ENCODE peak calls at places on chromosomes 13 and 19, in six cellular contexts. A is CD8-positive, alpha-beta T cell; V is IMR-90; J is aorta; R is HCT116; N is MM.1S. L is an unnamed sample.

GRCh38 chr19:5530701-5531100 is 37.1 kb downstream of the TINCR start:
- DNase-seq in V (no peak), J (no peak), N (no peak), A (no peak), R (no peak), L (no peak)

GRCh38 chr13:42487221-42487620 is 86.7 kb upstream of the TNFSF11 start:
- DNase-seq in V (peak), J (no peak), A (no peak), N (no peak), R (no peak), L (no peak)

GRCh38 chr19:19860756-19861390 is 4.8 kb upstream of the ZNF253 start:
- DNase-seq in R (no peak), N (peak), J (no peak), V (no peak), A (peak), L (no peak)

GRCh38 chr19:58361900-58362271 is 665 bp downstream of the ZNF497 start:
- DNase-seq in A (peak), R (peak), J (peak), N (no peak), V (peak), L (no peak)

GRCh38 chr13:45238945-45239795 is 38.3 kb upstream of the KCTD4 start:
- DNase-seq in A (no peak), N (no peak), J (no peak), R (no peak), V (peak), L (no peak)

GRCh38 chr13:33123066-33123940 is 107.1 kb downstream of the KL start:
- DNase-seq in J (no peak), N (no peak), A (no peak), R (no peak), V (peak), L (no peak)

GRCh38 chr13:61777281-61777680 is 361.6 kb upstream of the PCDH20 start:
- DNase-seq in A (no peak), N (no peak), V (no peak), R (no peak), J (no peak), L (no peak)

GRCh38 chr13:91126806-91127205 is 220.7 kb upstream of the MIR17HG start:
- DNase-seq in J (no peak), V (no peak), R (no peak), A (no peak), N (no peak), L (no peak)

GRCh38 chr13:30477346-30478235 is 11.9 kb upstream of the HMGB1 start:
- DNase-seq in N (no peak), A (no peak), V (no peak), R (no peak), J (no peak), L (peak)

GRCh38 chr13:113977976-113978375 is 4.1 kb upstream of the C13orf46 start:
- DNase-seq in R (no peak), V (no peak), N (no peak), J (peak), A (no peak), L (no peak)

GRCh38 chr13:40590112-40590862 is 76.2 kb downstream of the FOXO1 start:
- DNase-seq in R (no peak), A (no peak), J (no peak), V (no peak), N (no peak), L (no peak)

GRCh38 chr19:40754611-40755247 is 3.7 kb downstream of the SNRPA start:
- DNase-seq in N (no peak), R (no peak), A (no peak), V (peak), J (no peak), L (no peak)

GRCh38 chr19:15293751-15294505 is 38.4 kb downstream of the BRD4 start:
- DNase-seq in J (no peak), V (peak), N (peak), A (no peak), R (no peak), L (no peak)

GRCh38 chr19:40274585-40275544 is 10.3 kb downstream of the AKT2 start:
- DNase-seq in R (no peak), J (peak), V (no peak), A (no peak), N (no peak), L (peak)

GRCh38 chr13:81171065-81171647 is 830.2 kb upstream of the SPRY2 start:
- DNase-seq in R (peak), J (no peak), V (no peak), A (no peak), N (peak), L (peak)

GRCh38 chr19:38842439-38843174 is 7.2 kb downstream of the HNRNPL start:
- DNase-seq in V (no peak), R (no peak), A (peak), J (no peak), N (no peak), L (peak)

GRCh38 chr13:23753523-23753922 is 135.7 kb downstream of the MIPEP start:
- DNase-seq in A (no peak), R (no peak), N (no peak), J (no peak), V (peak), L (no peak)

GRCh38 chr19:2488942-2489731 is 13.2 kb downstream of the GADD45B start:
- DNase-seq in A (no peak), J (peak), V (no peak), N (peak), R (no peak), L (peak)

GRCh38 chr13:30191491-30192100 is 115.8 kb downstream of the KATNAL1 start:
- DNase-seq in R (no peak), V (peak), A (no peak), N (no peak), J (no peak), L (no peak)

GRCh38 chr19:48249502-48250014 is 6.2 kb downstream of the CARD8 start:
- DNase-seq in V (no peak), R (no peak), J (no peak), N (peak), A (peak), L (peak)

GRCh38 chr19:43790587-43790986 is 9.8 kb upstream of the KCNN4 start:
- DNase-seq in J (peak), V (no peak), R (no peak), N (no peak), A (no peak), L (peak)
- H3K27ac ChIP-seq in J (no peak), V (no peak), R (no peak), N (no peak), A (no peak), L (no peak)

GRCh38 chr19:28841531-28841930 is 371.4 kb downstream of the UQCRFS1 start:
- DNase-seq in N (no peak), R (no peak), A (no peak), V (no peak), J (no peak), L (no peak)

GRCh38 chr19:28843771-28844492 is 369.0 kb downstream of the UQCRFS1 start:
- DNase-seq in N (no peak), R (no peak), V (no peak), J (no peak), A (no peak), L (no peak)

GRCh38 chr19:28839455-28839854 is 373.5 kb downstream of the UQCRFS1 start:
- DNase-seq in R (no peak), J (no peak), N (no peak), A (no peak), V (no peak), L (no peak)

GRCh38 chr19:28838909-28839308 is 374.0 kb downstream of the UQCRFS1 start:
- DNase-seq in R (no peak), N (no peak), A (no peak), J (no peak), V (no peak), L (no peak)

DNA sequence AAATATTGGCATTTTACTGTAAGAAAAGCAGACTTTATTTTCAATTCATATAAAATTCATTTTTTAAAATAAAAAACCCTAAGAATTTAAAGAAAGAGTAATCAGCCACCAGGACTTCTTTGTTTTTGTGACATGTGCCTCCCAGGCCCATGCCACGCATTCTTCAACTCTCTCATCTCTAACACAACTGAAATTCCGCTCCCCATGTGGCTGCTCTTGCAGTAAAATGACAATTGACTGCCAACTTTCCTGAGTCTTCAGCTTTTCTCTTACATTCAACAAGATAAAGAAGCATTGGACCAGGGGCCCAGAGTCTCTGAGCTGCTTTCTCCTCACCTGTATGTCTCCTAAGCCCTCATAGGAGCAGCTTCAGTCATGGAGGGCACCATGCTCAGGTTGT is 372.1 kb downstream of the UQCRFS1 start:
- DNase-seq in A (no peak), R (no peak), V (no peak), N (no peak), J (no peak), L (no peak)
- H3K27ac ChIP-seq in A (no peak), R (no peak), V (no peak), N (no peak), J (no peak), L (no peak)

DNA sequence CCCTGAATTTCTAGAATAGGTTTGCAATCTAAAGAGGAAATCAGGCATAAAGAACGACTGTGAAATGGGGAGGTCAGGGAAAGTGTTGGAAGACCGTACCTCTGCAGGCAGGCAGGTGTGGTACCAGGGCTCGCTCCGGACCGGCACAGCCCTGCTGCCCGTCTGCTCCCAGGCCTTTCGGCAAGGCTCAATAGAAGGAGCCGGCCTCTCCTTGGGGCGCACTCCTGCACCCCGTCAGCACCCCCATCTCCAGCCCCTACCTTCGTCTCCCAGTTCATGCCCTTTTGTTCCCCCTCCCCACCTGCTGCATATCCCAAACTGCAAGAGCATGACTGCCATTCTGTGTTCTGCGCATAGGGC is 139.8 kb upstream of the SOX1 start:
- DNase-seq in A (no peak), V (no peak), N (no peak), R (no peak), J (no peak), L (no peak)
- H3K27ac ChIP-seq in A (no peak), V (no peak), N (no peak), R (no peak), J (no peak), L (no peak)

GRCh38 chr19:310141-310651 is 19.0 kb upstream of the PLPP2 start:
- DNase-seq in V (no peak), R (no peak), J (peak), A (no peak), N (no peak), L (no peak)

GRCh38 chr19:309206-309565 is 18.0 kb upstream of the PLPP2 start:
- DNase-seq in A (no peak), N (no peak), J (peak), R (no peak), V (no peak), L (no peak)

GRCh38 chr19:311813-312261 is 20.6 kb upstream of the PLPP2 start:
- DNase-seq in V (no peak), J (peak), A (no peak), N (no peak), R (no peak), L (no peak)

GRCh38 chr19:308471-309205 is 17.4 kb upstream of the PLPP2 start:
- DNase-seq in R (no peak), V (no peak), N (no peak), A (no peak), J (peak), L (no peak)

GRCh38 chr19:310781-311496 is 19.7 kb upstream of the PLPP2 start:
- DNase-seq in N (no peak), V (no peak), R (no peak), J (peak), A (no peak), L (no peak)
- H3K27ac ChIP-seq in N (no peak), V (no peak), R (no peak), J (no peak), A (no peak), L (no peak)

GRCh38 chr13:51556740-51557139 is 27.5 kb upstream of the WDFY2 start:
- DNase-seq in R (no peak), J (no peak), A (no peak), V (no peak), N (no peak), L (no peak)
- H3K27ac ChIP-seq in R (no peak), J (no peak), A (no peak), V (no peak), N (no peak), L (no peak)

DNA sequence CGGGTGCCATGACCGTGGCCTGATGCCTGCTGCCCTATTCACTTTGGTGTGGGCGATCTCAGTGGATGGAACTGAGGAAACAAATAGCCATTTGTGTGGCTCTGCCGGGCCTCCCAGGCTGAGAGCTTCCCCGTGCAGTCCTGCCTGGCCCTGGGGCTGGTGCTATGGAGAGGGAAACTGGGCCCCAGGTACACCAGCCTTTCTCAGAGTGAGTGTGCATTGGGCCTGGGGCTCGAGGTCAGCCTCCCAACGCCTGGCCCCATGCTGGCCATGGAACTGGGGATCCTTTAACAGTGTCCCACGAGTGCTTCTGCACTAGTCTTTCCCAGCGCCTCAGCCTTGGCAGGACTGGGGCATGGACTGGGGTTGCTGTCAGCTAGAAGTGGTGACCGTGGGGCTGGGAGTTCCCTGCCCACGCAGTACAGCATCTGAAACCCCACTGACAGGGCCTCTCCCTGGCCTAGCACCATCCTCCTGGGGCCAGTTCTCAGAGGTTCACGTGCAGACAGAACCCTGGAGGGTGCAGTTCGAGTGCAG is 10.5 kb downstream of the PLEKHF1 start:
- DNase-seq in A (no peak), J (no peak), N (no peak), R (no peak), V (no peak), L (no peak)
- H3K27ac ChIP-seq in A (no peak), J (no peak), N (no peak), R (no peak), V (no peak), L (no peak)

GRCh38 chr19:54208784-54209057 is 8.1 kb downstream of the RPS9 start:
- DNase-seq in V (no peak), J (peak), R (no peak), A (no peak), N (no peak), L (no peak)
- H3K27ac ChIP-seq in V (peak), J (no peak), R (no peak), A (no peak), N (no peak), L (no peak)